ENCODE peak calls at places on chromosome 4, in ten cellular contexts. One of them, this sample, is unnamed.

GRCh38 chr4:1200425-1201035 is 28.1 kb upstream of the SPON2 start:
- DNase-seq in astrocyte of the spinal cord: peak; percentile 81
- DNase-seq in AG04450: peak; percentile 87
- DNase-seq in Caco-2: no peak
- DNase-seq in K562: peak; percentile 43
- DNase-seq in left lung: peak; percentile 76
- DNase-seq in OCI-LY7: no peak
- DNase-seq in D721Med: no peak
- DNase-seq in GM12865: peak; percentile 58
- DNase-seq in upper lobe of right lung: peak; percentile 71
- DNase-seq in this sample: peak; percentile 53

GRCh38 chr4:138007572-138007971 is 234.6 kb downstream of the SLC7A11 start:
- DNase-seq in astrocyte of the spinal cord: peak; percentile 5
- DNase-seq in AG04450: no peak
- DNase-seq in Caco-2: no peak
- DNase-seq in K562: peak; percentile 11
- DNase-seq in left lung: no peak
- DNase-seq in OCI-LY7: no peak
- DNase-seq in D721Med: no peak
- DNase-seq in GM12865: no peak
- DNase-seq in upper lobe of right lung: no peak
- DNase-seq in this sample: no peak

GRCh38 chr4:38193464-38193863 is 233.3 kb downstream of the PTTG2 start:
- DNase-seq in astrocyte of the spinal cord: no peak
- DNase-seq in AG04450: no peak
- DNase-seq in Caco-2: no peak
- DNase-seq in K562: no peak
- DNase-seq in left lung: no peak
- DNase-seq in OCI-LY7: no peak
- DNase-seq in D721Med: no peak
- DNase-seq in GM12865: no peak
- DNase-seq in upper lobe of right lung: no peak
- DNase-seq in this sample: no peak

GRCh38 chr4:185710487-185710995 is 101.5 kb downstream of the SORBS2 start:
- DNase-seq in astrocyte of the spinal cord: peak; percentile 47
- DNase-seq in AG04450: no peak
- DNase-seq in Caco-2: no peak
- DNase-seq in K562: no peak
- DNase-seq in left lung: no peak
- DNase-seq in OCI-LY7: no peak
- DNase-seq in D721Med: no peak
- DNase-seq in GM12865: no peak
- DNase-seq in upper lobe of right lung: no peak
- DNase-seq in this sample: no peak

GRCh38 chr4:186813377-186814068 is 89.9 kb upstream of the FAT1 start:
- DNase-seq in astrocyte of the spinal cord: no peak
- DNase-seq in AG04450: no peak
- DNase-seq in Caco-2: no peak
- DNase-seq in K562: no peak
- DNase-seq in left lung: no peak
- DNase-seq in OCI-LY7: no peak
- DNase-seq in D721Med: no peak
- DNase-seq in GM12865: no peak
- DNase-seq in upper lobe of right lung: no peak
- DNase-seq in this sample: no peak

GRCh38 chr4:7885216-7886134 is 54.2 kb downstream of the AFAP1 start:
- DNase-seq in astrocyte of the spinal cord: no peak
- DNase-seq in AG04450: no peak
- DNase-seq in Caco-2: no peak
- DNase-seq in K562: no peak
- DNase-seq in left lung: no peak
- DNase-seq in OCI-LY7: no peak
- DNase-seq in D721Med: no peak
- DNase-seq in GM12865: no peak
- DNase-seq in upper lobe of right lung: no peak
- DNase-seq in this sample: no peak

GRCh38 chr4:140057693-140058092 is 96.3 kb downstream of the MAML3 start:
- DNase-seq in astrocyte of the spinal cord: no peak
- DNase-seq in AG04450: no peak
- DNase-seq in Caco-2: no peak
- DNase-seq in K562: no peak
- DNase-seq in left lung: no peak
- DNase-seq in OCI-LY7: no peak
- DNase-seq in D721Med: no peak
- DNase-seq in GM12865: no peak
- DNase-seq in upper lobe of right lung: no peak
- DNase-seq in this sample: no peak

GRCh38 chr4:152310223-152310622 is 225.7 kb downstream of the FBXW7 start:
- DNase-seq in astrocyte of the spinal cord: peak; percentile 93
- DNase-seq in AG04450: peak; percentile 34
- DNase-seq in Caco-2: no peak
- DNase-seq in K562: no peak
- DNase-seq in left lung: no peak
- DNase-seq in OCI-LY7: no peak
- DNase-seq in D721Med: no peak
- DNase-seq in GM12865: peak; percentile 34
- DNase-seq in upper lobe of right lung: no peak
- DNase-seq in this sample: no peak

GRCh38 chr4:71441186-71442169 is 102.7 kb downstream of the SLC4A4 start:
- DNase-seq in astrocyte of the spinal cord: peak; percentile 59
- DNase-seq in AG04450: no peak
- DNase-seq in Caco-2: no peak
- DNase-seq in K562: no peak
- DNase-seq in left lung: no peak
- DNase-seq in OCI-LY7: no peak
- DNase-seq in D721Med: no peak
- DNase-seq in GM12865: no peak
- DNase-seq in upper lobe of right lung: no peak
- DNase-seq in this sample: no peak

GRCh38 chr4:166675411-166675810 is 558.9 kb downstream of the SPOCK3 start:
- DNase-seq in astrocyte of the spinal cord: peak; percentile 85
- DNase-seq in AG04450: no peak
- DNase-seq in Caco-2: no peak
- DNase-seq in K562: no peak
- DNase-seq in left lung: no peak
- DNase-seq in OCI-LY7: no peak
- DNase-seq in D721Med: no peak
- DNase-seq in GM12865: no peak
- DNase-seq in upper lobe of right lung: no peak
- DNase-seq in this sample: no peak

GRCh38 chr4:185232370-185232769 is 23.0 kb downstream of the SNX25 start:
- DNase-seq in astrocyte of the spinal cord: no peak
- DNase-seq in AG04450: no peak
- DNase-seq in Caco-2: no peak
- DNase-seq in K562: no peak
- DNase-seq in left lung: no peak
- DNase-seq in OCI-LY7: no peak
- DNase-seq in D721Med: no peak
- DNase-seq in GM12865: no peak
- DNase-seq in upper lobe of right lung: no peak
- DNase-seq in this sample: no peak

GRCh38 chr4:166670341-166670740 is 564.0 kb downstream of the SPOCK3 start:
- DNase-seq in astrocyte of the spinal cord: no peak
- DNase-seq in AG04450: no peak
- DNase-seq in Caco-2: no peak
- DNase-seq in K562: no peak
- DNase-seq in left lung: no peak
- DNase-seq in OCI-LY7: no peak
- DNase-seq in D721Med: no peak
- DNase-seq in GM12865: no peak
- DNase-seq in upper lobe of right lung: no peak
- DNase-seq in this sample: no peak

GRCh38 chr4:42398448-42399355 is 1.4 kb downstream of the SHISA3 start:
- DNase-seq in astrocyte of the spinal cord: peak; percentile 13
- DNase-seq in AG04450: no peak
- DNase-seq in Caco-2: no peak
- DNase-seq in K562: no peak
- DNase-seq in left lung: no peak
- DNase-seq in OCI-LY7: no peak
- DNase-seq in D721Med: no peak
- DNase-seq in GM12865: peak; percentile 9
- DNase-seq in upper lobe of right lung: no peak
- DNase-seq in this sample: peak; percentile 45
- TF ChIP-seq CTCF in astrocyte of the spinal cord: no peak
- TF ChIP-seq CTCF in AG04450: no peak
- TF ChIP-seq CTCF in Caco-2: no peak
- TF ChIP-seq CTCF in K562: no peak
- TF ChIP-seq CTCF in left lung: no peak
- TF ChIP-seq CTCF in OCI-LY7: no peak
- TF ChIP-seq CTCF in D721Med: no peak
- TF ChIP-seq CTCF in GM12865: no peak
- TF ChIP-seq CTCF in upper lobe of right lung: no peak
- TF ChIP-seq CTCF in this sample: no peak

GRCh38 chr4:75655562-75655961 is 17.6 kb downstream of the G3BP2 start:
- DNase-seq in astrocyte of the spinal cord: no peak
- DNase-seq in AG04450: no peak
- DNase-seq in Caco-2: no peak
- DNase-seq in K562: no peak
- DNase-seq in left lung: no peak
- DNase-seq in OCI-LY7: peak; percentile 8
- DNase-seq in D721Med: no peak
- DNase-seq in GM12865: no peak
- DNase-seq in upper lobe of right lung: no peak
- DNase-seq in this sample: no peak

GRCh38 chr4:75658881-75659280 is 14.3 kb downstream of the G3BP2 start:
- DNase-seq in astrocyte of the spinal cord: no peak
- DNase-seq in AG04450: no peak
- DNase-seq in Caco-2: peak; percentile 32
- DNase-seq in K562: no peak
- DNase-seq in left lung: no peak
- DNase-seq in OCI-LY7: no peak
- DNase-seq in D721Med: no peak
- DNase-seq in GM12865: no peak
- DNase-seq in upper lobe of right lung: no peak
- DNase-seq in this sample: no peak

GRCh38 chr4:75654905-75655304 is 18.3 kb downstream of the G3BP2 start:
- DNase-seq in astrocyte of the spinal cord: no peak
- DNase-seq in AG04450: no peak
- DNase-seq in Caco-2: no peak
- DNase-seq in K562: no peak
- DNase-seq in left lung: no peak
- DNase-seq in OCI-LY7: no peak
- DNase-seq in D721Med: no peak
- DNase-seq in GM12865: no peak
- DNase-seq in upper lobe of right lung: no peak
- DNase-seq in this sample: no peak

GRCh38 chr4:75659512-75660031 is 13.6 kb downstream of the G3BP2 start:
- DNase-seq in astrocyte of the spinal cord: no peak
- DNase-seq in AG04450: no peak
- DNase-seq in Caco-2: no peak
- DNase-seq in K562: no peak
- DNase-seq in left lung: no peak
- DNase-seq in OCI-LY7: no peak
- DNase-seq in D721Med: no peak
- DNase-seq in GM12865: no peak
- DNase-seq in upper lobe of right lung: no peak
- DNase-seq in this sample: no peak

DNA sequence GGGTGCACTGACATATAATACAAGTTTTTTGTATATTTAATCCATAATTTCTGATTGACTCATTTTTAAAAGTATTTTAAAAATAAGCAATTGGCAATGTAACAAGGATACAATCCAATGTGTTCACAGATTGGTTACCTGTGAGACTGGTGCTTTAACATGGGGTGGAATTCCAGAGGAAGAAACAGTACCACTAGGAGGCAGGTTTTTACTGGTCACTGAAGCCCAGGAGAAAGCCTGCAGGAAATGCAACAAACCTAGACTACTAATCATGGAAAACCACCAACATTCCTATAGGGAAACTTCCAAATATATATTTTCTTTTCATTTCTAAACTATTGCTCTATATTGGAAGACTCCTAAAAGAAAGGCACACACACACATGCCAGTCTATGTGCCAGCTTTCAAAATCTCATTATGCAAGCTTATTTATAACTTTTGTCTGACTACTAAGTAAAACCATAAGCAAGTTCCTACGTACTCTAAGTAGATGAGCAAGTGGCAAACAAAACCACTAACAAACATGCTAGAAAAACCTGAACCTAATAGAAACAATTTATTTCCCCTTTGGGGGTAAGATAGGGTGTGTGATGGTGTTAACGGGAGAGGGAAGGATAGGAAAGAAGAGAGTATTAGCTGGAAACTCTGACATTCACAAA is 19.2 kb downstream of the G3BP2 start:
- DNase-seq in astrocyte of the spinal cord: peak; percentile 28
- DNase-seq in AG04450: no peak
- DNase-seq in Caco-2: peak; percentile 56
- DNase-seq in K562: peak; percentile 21
- DNase-seq in left lung: no peak
- DNase-seq in OCI-LY7: no peak
- DNase-seq in D721Med: no peak
- DNase-seq in GM12865: no peak
- DNase-seq in upper lobe of right lung: no peak
- DNase-seq in this sample: no peak
- TF ChIP-seq CTCF in astrocyte of the spinal cord: peak; percentile 51
- TF ChIP-seq CTCF in AG04450: peak; percentile 64
- TF ChIP-seq CTCF in Caco-2: peak; percentile 43
- TF ChIP-seq CTCF in K562: peak; percentile 61
- TF ChIP-seq CTCF in left lung: peak; percentile 23
- TF ChIP-seq CTCF in OCI-LY7: peak; percentile 68
- TF ChIP-seq CTCF in D721Med: peak; percentile 42
- TF ChIP-seq CTCF in GM12865: peak; percentile 10
- TF ChIP-seq CTCF in upper lobe of right lung: peak; percentile 37
- TF ChIP-seq CTCF in this sample: no peak

GRCh38 chr4:151045907-151046306 is 30.8 kb upstream of the LRBA start:
- DNase-seq in astrocyte of the spinal cord: no peak
- DNase-seq in AG04450: no peak
- DNase-seq in Caco-2: peak; percentile 46
- DNase-seq in K562: peak; percentile 33
- DNase-seq in left lung: no peak
- DNase-seq in OCI-LY7: peak; percentile 14
- DNase-seq in D721Med: no peak
- DNase-seq in GM12865: peak; percentile 24
- DNase-seq in upper lobe of right lung: no peak
- DNase-seq in this sample: no peak
- TF ChIP-seq CTCF in astrocyte of the spinal cord: no peak
- TF ChIP-seq CTCF in AG04450: no peak
- TF ChIP-seq CTCF in Caco-2: no peak
- TF ChIP-seq CTCF in K562: peak; percentile 66
- TF ChIP-seq CTCF in left lung: no peak
- TF ChIP-seq CTCF in OCI-LY7: peak; percentile 56
- TF ChIP-seq CTCF in D721Med: peak; percentile 20
- TF ChIP-seq CTCF in GM12865: peak; percentile 7
- TF ChIP-seq CTCF in upper lobe of right lung: no peak
- TF ChIP-seq CTCF in this sample: no peak

DNA sequence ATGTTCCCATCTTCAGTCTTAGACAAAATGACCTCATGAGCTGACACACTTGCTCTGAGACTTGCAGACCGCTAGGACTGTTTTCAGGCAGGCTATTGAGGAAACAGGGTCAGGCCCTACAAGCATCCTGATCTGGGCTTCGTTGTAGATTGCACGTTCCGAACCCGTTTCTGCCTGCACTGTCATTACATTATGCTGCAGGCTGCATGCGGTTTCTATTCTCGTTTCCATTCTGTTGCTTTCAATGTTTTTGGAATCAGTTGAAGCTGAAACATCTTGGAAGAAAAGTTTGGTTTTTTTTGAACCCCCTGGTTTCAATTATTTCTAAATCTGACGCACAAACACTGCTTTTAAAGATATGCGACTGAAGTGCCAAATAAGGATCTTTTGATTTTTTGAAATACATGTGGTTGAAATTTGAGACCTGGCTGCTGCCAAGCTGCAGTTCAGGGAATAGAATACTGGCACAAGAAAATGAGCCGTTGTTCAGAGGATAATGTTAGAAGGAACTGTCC is 716.1 kb upstream of the INTU start:
- DNase-seq in astrocyte of the spinal cord: peak; percentile 89
- DNase-seq in AG04450: peak; percentile 73
- DNase-seq in Caco-2: no peak
- DNase-seq in K562: peak; percentile 20
- DNase-seq in left lung: no peak
- DNase-seq in OCI-LY7: no peak
- DNase-seq in D721Med: no peak
- DNase-seq in GM12865: no peak
- DNase-seq in upper lobe of right lung: no peak
- DNase-seq in this sample: no peak
- TF ChIP-seq CTCF in astrocyte of the spinal cord: no peak
- TF ChIP-seq CTCF in AG04450: peak; percentile 29
- TF ChIP-seq CTCF in Caco-2: no peak
- TF ChIP-seq CTCF in K562: no peak
- TF ChIP-seq CTCF in left lung: no peak
- TF ChIP-seq CTCF in OCI-LY7: no peak
- TF ChIP-seq CTCF in D721Med: no peak
- TF ChIP-seq CTCF in GM12865: no peak
- TF ChIP-seq CTCF in upper lobe of right lung: no peak
- TF ChIP-seq CTCF in this sample: no peak

This sample was measured in mesothelial cell of epicardium.